ENCODE peak calls at places on chromosomes 13 and 19, in four cellular contexts. B is transverse colon, G is right atrium auricular region, H is esophagus squamous epithelium. M is an unnamed sample.
A peak's percentile ranks its signal among the peaks of the same experiment; 100 is the strongest.

GRCh38 chr19:54373781-54374266 is 9.1 kb upstream of the LAIR1 start:
- DNase-seq in G (peak; percentile 67), B (no peak), H (no peak), M (no peak)

GRCh38 chr19:15640294-15640903 is at the start of gene CYP4F3:
- DNase-seq in G (no peak), H (no peak), B (peak; percentile 96), M (no peak)

GRCh38 chr13:46797468-46798237 is 692 bp upstream of the ESD start:
- DNase-seq in H (no peak), G (no peak), B (no peak), M (no peak)

GRCh38 chr19:42423462-42424344 is 3.5 kb downstream of the LIPE start:
- DNase-seq in H (peak; percentile 65), G (peak; percentile 91), B (peak; percentile 92), M (peak; percentile 52)

GRCh38 chr13:21683034-21683733 is 12.3 kb downstream of the FGF9 start:
- DNase-seq in G (no peak), B (no peak), H (no peak), M (peak; percentile 63)

GRCh38 chr13:52361225-52361624 is 44.7 kb downstream of the THSD1 start:
- DNase-seq in B (no peak), G (no peak), H (no peak), M (no peak)

GRCh38 chr19:44905437-44906160 is at the start of gene APOE:
- DNase-seq in G (no peak), H (no peak), B (peak; percentile 33), M (no peak)

GRCh38 chr13:110294624-110295023 is 12.3 kb downstream of the COL4A1 start:
- DNase-seq in G (no peak), B (no peak), H (no peak), M (no peak)

GRCh38 chr13:75312884-75313520 is 169.0 kb downstream of the TBC1D4 start:
- DNase-seq in G (no peak), H (no peak), B (no peak), M (no peak)

GRCh38 chr19:41740415-41741243 is 14.7 kb upstream of the CEACAM6 start:
- DNase-seq in H (no peak), B (no peak), G (no peak), M (no peak)

GRCh38 chr19:46607441-46607841 is 6.3 kb downstream of the CALM3 start:
- DNase-seq in B (peak; percentile 6), H (no peak), G (peak; percentile 57), M (no peak)

GRCh38 chr13:110576736-110577476 is 15.4 kb upstream of the RAB20 start:
- DNase-seq in H (no peak), B (no peak), G (no peak), M (no peak)

GRCh38 chr13:34591801-34592454 is 350.1 kb upstream of the NBEA start:
- DNase-seq in G (no peak), B (no peak), H (no peak), M (no peak)

GRCh38 chr13:23792680-23793079 is 96.5 kb downstream of the MIPEP start:
- DNase-seq in H (no peak), G (no peak), B (no peak), M (no peak)

GRCh38 chr13:63446329-63446728 is 2030.7 kb upstream of the PCDH20 start:
- DNase-seq in G (no peak), H (no peak), B (no peak), M (no peak)

GRCh38 chr13:63842102-63842501 is 2426.5 kb upstream of the PCDH20 start:
- DNase-seq in B (no peak), G (no peak), H (no peak), M (no peak)

GRCh38 chr19:45763691-45764294 is 5.3 kb downstream of the SIX5 start:
- DNase-seq in H (no peak), B (no peak), G (no peak), M (no peak)

GRCh38 chr19:19079571-19079970 is 15.8 kb downstream of the SLC25A42 start:
- DNase-seq in B (no peak), G (no peak), H (no peak), M (no peak)

GRCh38 chr13:24081388-24081787 is 79.1 kb upstream of the SPATA13 start:
- DNase-seq in B (no peak), G (no peak), H (no peak), M (no peak)

GRCh38 chr13:48412881-48413351 is at the start of gene LPAR6:
- DNase-seq in B (no peak), G (no peak), H (no peak), M (peak; percentile 31)

GRCh38 chr13:46288570-46289259 is 77.0 kb downstream of the LRRC63 start:
- DNase-seq in G (no peak), H (no peak), B (no peak), M (peak; percentile 33)

GRCh38 chr13:35858665-35859064 is 272.5 kb downstream of the DCLK1 start:
- DNase-seq in H (no peak), B (no peak), G (no peak), M (no peak)

GRCh38 chr13:23348270-23349126 is 85.0 kb downstream of the SACS start:
- DNase-seq in B (no peak), G (no peak), H (no peak), M (no peak)

DNA sequence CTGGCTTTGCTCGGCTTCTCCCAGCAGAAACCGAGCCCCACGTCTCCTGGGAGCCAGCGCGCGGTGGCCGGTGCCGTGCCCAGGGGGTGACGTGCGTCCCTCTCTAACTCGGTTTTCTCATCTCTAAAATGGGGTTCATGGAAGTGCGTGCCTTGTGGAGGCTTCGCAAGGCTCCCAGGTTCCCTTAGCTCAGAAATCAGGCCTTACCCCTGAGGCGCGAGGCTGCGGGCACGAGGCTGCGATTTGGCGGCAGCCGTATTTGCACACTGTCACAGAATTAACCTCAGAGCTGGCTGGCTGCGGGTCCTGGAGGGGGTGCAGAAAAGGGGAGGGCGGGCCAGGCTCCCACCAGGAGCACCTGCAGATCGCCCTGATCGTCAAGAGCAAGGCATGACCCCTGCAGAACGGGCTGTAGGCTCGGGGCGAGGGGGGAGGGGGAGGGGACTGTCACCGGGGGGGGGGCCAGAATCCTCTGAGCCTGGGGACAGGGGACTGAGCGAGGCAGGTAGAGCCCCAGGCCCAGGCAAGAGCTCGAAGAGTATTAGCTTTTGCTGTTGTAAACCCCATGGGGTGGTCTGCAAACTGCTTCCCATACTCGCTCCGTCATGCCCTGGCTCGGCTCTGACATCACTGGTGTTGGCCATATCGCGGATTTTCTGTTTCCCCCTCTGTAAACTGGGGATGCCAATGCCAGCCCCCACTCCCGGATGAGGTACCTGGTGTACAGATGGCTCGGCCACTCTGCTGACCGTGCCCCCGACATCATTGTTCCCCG is 62.2 kb downstream of the CCNE1 start:
- DNase-seq in G (no peak), B (no peak), H (no peak), M (no peak)
- TF ChIP-seq CTCF in G (no peak), B (no peak), H (no peak), M (no peak)

DNA sequence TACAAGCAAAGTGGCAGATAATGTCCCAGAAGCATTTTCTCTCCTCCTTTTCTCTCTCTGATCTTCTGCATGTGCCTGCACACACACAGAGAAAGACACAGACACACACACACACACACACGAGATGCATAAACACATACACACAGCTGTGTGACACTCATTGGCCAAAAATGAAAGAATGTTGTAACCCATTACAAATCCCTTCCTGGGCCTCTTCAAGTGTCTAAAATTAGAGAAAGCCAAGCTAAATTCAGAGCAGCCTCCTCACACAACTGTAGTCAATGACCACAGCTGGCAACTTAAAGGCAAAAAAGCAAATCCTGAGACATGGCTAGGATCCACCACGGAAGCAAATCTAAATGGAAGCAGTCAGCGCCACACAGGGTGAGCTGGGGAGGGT is 620.8 kb downstream of the EFNB2 start:
- DNase-seq in H (no peak), B (no peak), G (no peak), M (peak; percentile 5)
- H3K4me3 ChIP-seq in H (no peak overlapping the region), B (no peak overlapping the region), G (no peak overlapping the region), M (no peak overlapping the region)

GRCh38 chr19:12141405-12141736 is 1.2 kb upstream of the ZNF20 start:
- DNase-seq in H (no peak), G (no peak), B (no peak), M (no peak)
- TF ChIP-seq CTCF in H (no peak), G (no peak), B (no peak), M (no peak)

GRCh38 chr13:108213946-108214345 is 1.4 kb downstream of the LIG4 start:
- DNase-seq in B (no peak), G (no peak), H (no peak), M (no peak)
- H3K4me3 ChIP-seq in B (no peak overlapping the region), G (no peak overlapping the region), H (no peak overlapping the region), M (peak overlapping the region; percentile 41)

GRCh38 chr13:31426395-31426794 is 226.6 kb downstream of the B3GLCT start:
- DNase-seq in H (no peak), B (no peak), G (no peak), M (no peak)

GRCh38 chr13:31424130-31424729 is 224.5 kb downstream of the B3GLCT start:
- DNase-seq in H (peak; percentile 9), G (peak; percentile 83), B (peak; percentile 78), M (peak; percentile 68)

GRCh38 chr13:31431722-31432137 is 232.0 kb downstream of the B3GLCT start:
- DNase-seq in B (peak; percentile 52), G (peak; percentile 78), H (no peak), M (peak; percentile 15)

GRCh38 chr13:31421756-31422155 is 222.0 kb downstream of the B3GLCT start:
- DNase-seq in H (no peak), G (no peak), B (no peak), M (no peak)

GRCh38 chr13:31427151-31427867 is 227.5 kb downstream of the B3GLCT start:
- DNase-seq in G (no peak), B (no peak), H (no peak), M (no peak)
- TF ChIP-seq CTCF in G (no peak), B (no peak), H (no peak), M (no peak)

GRCh38 chr19:56142087-56142787 is 1.1 kb downstream of the ZNF444 start:
- DNase-seq in G (no peak), H (no peak), B (peak; percentile 64), M (no peak)
- H3K4me3 ChIP-seq in G (peak overlapping the region; percentile 61), H (peak overlapping the region; percentile 64), B (peak overlapping the region; percentile 36), M (peak overlapping the region; percentile 63)

GRCh38 chr13:113458218-113459065 is 5.2 kb upstream of the ADPRHL1 start:
- DNase-seq in B (no peak), G (no peak), H (no peak), M (peak; percentile 45)
- TF ChIP-seq CTCF in B (peak; percentile 27), G (no peak), H (no peak), M (peak; percentile 36)

GRCh38 chr19:17948967-17949930 is 16.4 kb downstream of the CCDC124 start:
- DNase-seq in H (no peak), G (no peak), B (no peak), M (no peak)
- H3K4me3 ChIP-seq in H (peak overlapping the region; percentile 62), G (peak overlapping the region; percentile 83), B (no peak overlapping the region), M (no peak overlapping the region)

GRCh38 chr13:45276887-45277286 is 64.1 kb downstream of the TPT1 start:
- DNase-seq in B (no peak), H (no peak), G (no peak), M (no peak)

GRCh38 chr13:45278096-45278645 is 62.8 kb downstream of the TPT1 start:
- DNase-seq in H (no peak), G (no peak), B (no peak), M (no peak)

GRCh38 chr13:45282994-45283393 is 58.0 kb downstream of the TPT1 start:
- DNase-seq in H (no peak), G (no peak), B (no peak), M (no peak)

GRCh38 chr13:45280751-45281634 is 60.0 kb downstream of the TPT1 start:
- DNase-seq in G (no peak), H (no peak), B (peak; percentile 83), M (peak; percentile 72)
- TF ChIP-seq CTCF in G (peak; percentile 39), H (peak; percentile 86), B (peak; percentile 76), M (peak; percentile 93)